ENCODE peak calls at places on chromosomes 1 and 21, in six cellular contexts. L is activated T-cell treated with anti-CD3 and anti-CD28 coated beads, Interleukin-2, amount 50 U/mL, for 72 hours; X is chondrocyte; F is cardiac muscle cell; S is kidney; Q is GM18507. O is an unnamed sample.

GRCh38 chr1:23868848-23869450 is 859 bp upstream of the FUCA1 start:
- DNase-seq in L (no peak), X (no peak), F (no peak), S (no peak), Q (no peak), O (no peak)

GRCh38 chr1:190679032-190679431 is 201.4 kb upstream of the BRINP3 start:
- DNase-seq in L (no peak), X (no peak), F (peak; percentile 3), S (no peak), Q (no peak), O (no peak)

GRCh38 chr1:7402548-7402850 is 368.6 kb upstream of the VAMP3 start:
- DNase-seq in L (no peak), X (no peak), F (no peak), S (no peak), Q (no peak), O (no peak)

GRCh38 chr1:24641646-24642151 is 1.4 kb upstream of the SRRM1 start:
- DNase-seq in L (peak; percentile 49), X (no peak), F (peak; percentile 49), S (peak; percentile 79), Q (no peak), O (peak; percentile 10)

GRCh38 chr1:19336543-19336942 is 24.4 kb downstream of the SLC66A1 start:
- DNase-seq in L (peak; percentile 65), X (no peak), F (no peak), S (no peak), Q (no peak), O (peak; percentile 33)

GRCh38 chr1:17013598-17014320 is 2.0 kb upstream of the ATP13A2 start:
- DNase-seq in L (no peak), X (peak; percentile 53), F (no peak), S (peak; percentile 18), Q (no peak), O (no peak)

GRCh38 chr1:14910947-14911721 is 242.4 kb upstream of the TMEM51 start:
- DNase-seq in L (no peak), X (no peak), F (no peak), S (peak; percentile 86), Q (no peak), O (peak; percentile 74)

GRCh38 chr1:58779837-58780585 is 3.8 kb downstream of the JUN start:
- DNase-seq in L (no peak), X (no peak), F (peak; percentile 80), S (no peak), Q (no peak), O (peak; percentile 73)

GRCh38 chr1:168050307-168050706 is 86.4 kb downstream of the GPR161 start:
- DNase-seq in L (no peak), X (no peak), F (no peak), S (no peak), Q (no peak), O (no peak)

GRCh38 chr1:160705176-160705745 is 6.4 kb downstream of the CD48 start:
- DNase-seq in L (no peak), X (no peak), F (no peak), S (no peak), Q (no peak), O (no peak)

GRCh38 chr1:7808253-7808844 is 24.3 kb downstream of the PER3 start:
- DNase-seq in L (no peak), X (no peak), F (peak; percentile 70), S (no peak), Q (no peak), O (no peak)

GRCh38 chr1:205504311-205505075 is at the start of gene CDK18:
- DNase-seq in L (peak; percentile 50), X (no peak), F (peak; percentile 75), S (peak; percentile 97), Q (no peak), O (peak; percentile 71)

GRCh38 chr1:205199090-205199930 is 12.2 kb downstream of the DSTYK start:
- DNase-seq in L (peak; percentile 51), X (no peak), F (no peak), S (no peak), Q (no peak), O (no peak)

GRCh38 chr21:39189857-39190604 is 6.8 kb upstream of the PSMG1 start:
- DNase-seq in L (no peak), X (no peak), F (no peak), S (no peak), Q (no peak), O (no peak)

GRCh38 chr1:220680085-220680687 is 10.0 kb upstream of the C1orf115 start:
- DNase-seq in L (no peak), X (no peak), F (peak; percentile 56), S (no peak), Q (no peak), O (no peak)

GRCh38 chr1:16175610-16176553 is 20.0 kb upstream of the EPHA2 start:
- DNase-seq in L (no peak), X (peak; percentile 96), F (peak; percentile 94), S (peak; percentile 96), Q (no peak), O (peak; percentile 85)

GRCh38 chr1:157403203-157403602 is 149.1 kb downstream of the FCRL5 start:
- DNase-seq in L (no peak), X (no peak), F (peak; percentile 19), S (no peak), Q (peak; percentile 29), O (no peak)

GRCh38 chr1:50497007-50497406 is 73.8 kb upstream of the DMRTA2 start:
- DNase-seq in L (no peak), X (no peak), F (no peak), S (no peak), Q (no peak), O (no peak)

GRCh38 chr1:12276225-12276624 is 46.4 kb downstream of the VPS13D start:
- DNase-seq in L (no peak), X (no peak), F (peak; percentile 70), S (no peak), Q (no peak), O (no peak)

GRCh38 chr1:192512426-192513125 is 63.0 kb upstream of the RGS1 start:
- DNase-seq in L (no peak), X (no peak), F (no peak), S (no peak), Q (no peak), O (no peak)

GRCh38 chr1:113452921-113453770 is 62.8 kb downstream of the MAGI3 start:
- DNase-seq in L (no peak), X (no peak), F (peak; percentile 67), S (no peak), Q (no peak), O (no peak)

GRCh38 chr1:9886063-9886742 is 23.9 kb downstream of the CTNNBIP1 start:
- DNase-seq in L (no peak), X (no peak), F (no peak), S (no peak), Q (no peak), O (no peak)

GRCh38 chr1:227370463-227371254 is 52.4 kb upstream of the CDC42BPA start:
- DNase-seq in L (no peak), X (no peak), F (no peak), S (no peak), Q (no peak), O (no peak)

GRCh38 chr1:52925571-52926005 is 1.5 kb upstream of the SCP2 start:
- DNase-seq in L (no peak), X (no peak), F (peak; percentile 15), S (no peak), Q (no peak), O (no peak)

GRCh38 chr1:22978299-22978698 is 5.6 kb upstream of the LACTBL1 start:
- DNase-seq in L (no peak), X (no peak), F (peak; percentile 7), S (no peak), Q (no peak), O (no peak)

GRCh38 chr1:237756304-237756967 is 134.3 kb downstream of the ZP4 start:
- DNase-seq in L (no peak), X (no peak), F (no peak), S (no peak), Q (no peak), O (no peak)

GRCh38 chr1:18643154-18644012 is 12.7 kb downstream of the PAX7 start:
- DNase-seq in L (no peak), X (no peak), F (no peak), S (no peak), Q (no peak), O (no peak)

GRCh38 chr21:36910581-36911307 is 55.7 kb downstream of the HLCS start:
- DNase-seq in L (no peak), X (no peak), F (peak; percentile 76), S (no peak), Q (no peak), O (no peak)

GRCh38 chr21:36668713-36669112 is 30.2 kb upstream of the SIM2 start:
- DNase-seq in L (no peak), X (no peak), F (no peak), S (no peak), Q (no peak), O (no peak)

GRCh38 chr1:17630048-17630830 is 90.7 kb downstream of the ARHGEF10L start:
- DNase-seq in L (no peak), X (no peak), F (peak; percentile 73), S (no peak), Q (no peak), O (no peak)

GRCh38 chr1:180177931-180178330 is 23.3 kb downstream of the QSOX1 start:
- DNase-seq in L (no peak), X (peak; percentile 40), F (no peak), S (peak; percentile 36), Q (no peak), O (no peak)

GRCh38 chr1:3533051-3534048 is 78.0 kb downstream of the MEGF6 start:
- DNase-seq in L (no peak), X (no peak), F (no peak), S (no peak), Q (no peak), O (no peak)

GRCh38 chr1:84856871-84857270 is 36.1 kb downstream of the LPAR3 start:
- DNase-seq in L (no peak), X (no peak), F (no peak), S (no peak), Q (no peak), O (no peak)

GRCh38 chr21:33236799-33237198 is 7.1 kb downstream of the IFNAR2 start:
- DNase-seq in L (no peak), X (no peak), F (peak; percentile 46), S (no peak), Q (no peak), O (no peak)

GRCh38 chr1:228938248-228938891 is 203.1 kb downstream of the RHOU start:
- DNase-seq in L (no peak), X (no peak), F (no peak), S (no peak), Q (no peak), O (no peak)

GRCh38 chr1:118913818-118914217 is 74.3 kb downstream of the TBX15 start:
- DNase-seq in L (no peak), X (no peak), F (no peak), S (no peak), Q (no peak), O (no peak)

GRCh38 chr21:32867587-32867986 is 96.0 kb upstream of the PAXBP1 start:
- DNase-seq in L (no peak), X (no peak), F (no peak), S (no peak), Q (no peak), O (no peak)

GRCh38 chr1:32390904-32391480 is 3.2 kb downstream of the BSDC1 start:
- DNase-seq in L (no peak), X (no peak), F (no peak), S (no peak), Q (no peak), O (no peak)

GRCh38 chr1:15288173-15288926 is 41.3 kb downstream of the FHAD1 start:
- DNase-seq in L (no peak), X (no peak), F (no peak), S (peak; percentile 16), Q (no peak), O (no peak)